ENCODE peak calls at places on chromosomes 6 and 20, in nine cellular contexts. O is tibial nerve, G is heart left ventricle, S is uterus, X is HCT116, U is NB4, N is IMR-90, K is adrenal gland, A is esophagus squamous epithelium. F is an unnamed sample.

GRCh38 chr6:154614101-154614500 is 103.6 kb upstream of the CNKSR3 start:
- DNase-seq in G (no peak), U (no peak), A (no peak), K (no peak), S (no peak), O (no peak), N (peak), X (no peak), F (no peak)

GRCh38 chr20:17898548-17898994 is 70.0 kb downstream of the SNX5 start:
- DNase-seq in X (peak), N (peak), G (peak), K (peak), S (peak), U (peak), A (no peak), O (peak), F (peak)

GRCh38 chr6:24719125-24719931 is at the start of gene C6orf62:
- DNase-seq in G (no peak), U (peak), O (no peak), S (no peak), K (peak), A (no peak), N (peak), X (no peak), F (peak)

GRCh38 chr20:24697411-24697810 is 228.0 kb downstream of the SYNDIG1 start:
- DNase-seq in K (no peak), G (peak), X (no peak), S (no peak), O (no peak), U (no peak), N (no peak), A (no peak), F (no peak)

GRCh38 chr6:74735304-74735703 is 470.5 kb downstream of the COL12A1 start:
- DNase-seq in K (no peak), O (peak), S (peak), G (no peak), N (peak), A (no peak), U (no peak), X (no peak), F (no peak)

GRCh38 chr6:127933852-127934840 is 33.3 kb upstream of the THEMIS start:
- DNase-seq in S (no peak), G (no peak), K (no peak), X (no peak), U (no peak), A (no peak), N (no peak), O (no peak), F (no peak)

GRCh38 chr6:83216806-83217205 is 23.6 kb downstream of the RWDD2A start:
- DNase-seq in K (no peak), O (no peak), G (no peak), U (no peak), X (no peak), A (no peak), S (no peak), N (peak), F (no peak)

GRCh38 chr20:62141397-62142251 is 1.6 kb downstream of the PSMA7 start:
- DNase-seq in U (peak), O (no peak), S (no peak), N (peak), K (peak), A (no peak), G (no peak), X (no peak), F (no peak)

GRCh38 chr20:29319725-29320124 is 1937.7 kb upstream of the DEFB115 start:
- DNase-seq in U (no peak), K (no peak), G (peak), O (no peak), X (no peak), N (no peak), A (no peak), S (no peak), F (no peak)

GRCh38 chr6:142478117-142478516 is 176.3 kb downstream of the ADGRG6 start:
- DNase-seq in A (no peak), N (peak), S (no peak), O (no peak), K (no peak), U (peak), X (peak), G (no peak), F (no peak)

GRCh38 chr6:117204903-117205302 is 60.5 kb upstream of the VGLL2 start:
- DNase-seq in U (no peak), K (no peak), G (no peak), X (no peak), S (no peak), A (no peak), N (no peak), O (no peak), F (no peak)

GRCh38 chr20:61244213-61244612 is 7.8 kb upstream of the CDH4 start:
- DNase-seq in A (no peak), G (no peak), U (no peak), O (no peak), X (no peak), N (no peak), K (no peak), S (no peak), F (no peak)

GRCh38 chr6:170178561-170179477 is 112.1 kb downstream of the DLL1 start:
- DNase-seq in G (no peak), X (no peak), O (no peak), A (no peak), N (peak), U (no peak), S (no peak), K (no peak), F (peak)

GRCh38 chr6:26311385-26312095 is 53.5 kb upstream of the BTN3A2 start:
- DNase-seq in G (no peak), S (peak), K (peak), O (peak), A (no peak), N (peak), U (peak), X (peak), F (no peak)

GRCh38 chr6:47245745-47246371 is 63.8 kb downstream of the TNFRSF21 start:
- DNase-seq in K (no peak), O (no peak), G (no peak), S (no peak), U (peak), N (no peak), X (no peak), A (no peak), F (no peak)

GRCh38 chr6:138691595-138692057 is 81.9 kb upstream of the CCDC28A start:
- DNase-seq in O (no peak), K (no peak), S (no peak), U (peak), A (no peak), G (no peak), X (peak), N (peak), F (peak)

GRCh38 chr6:145544031-145544430 is 191.3 kb downstream of the EPM2A start:
- DNase-seq in U (no peak), K (peak), N (peak), A (no peak), S (peak), X (peak), G (no peak), O (no peak), F (no peak)

GRCh38 chr6:107120404-107120803 is 5.1 kb upstream of the BEND3 start:
- DNase-seq in N (no peak), A (no peak), U (no peak), G (no peak), K (no peak), S (no peak), O (no peak), X (no peak), F (peak)

GRCh38 chr20:21705466-21706344 is at the start of gene PAX1:
- DNase-seq in K (no peak), X (no peak), S (no peak), U (no peak), G (no peak), N (no peak), A (no peak), O (no peak), F (no peak)
- H3K4me3 ChIP-seq in K (no peak), X (no peak), S (no peak), U (no peak), G (no peak), N (no peak), A (peak), O (no peak), F (no peak)

DNA sequence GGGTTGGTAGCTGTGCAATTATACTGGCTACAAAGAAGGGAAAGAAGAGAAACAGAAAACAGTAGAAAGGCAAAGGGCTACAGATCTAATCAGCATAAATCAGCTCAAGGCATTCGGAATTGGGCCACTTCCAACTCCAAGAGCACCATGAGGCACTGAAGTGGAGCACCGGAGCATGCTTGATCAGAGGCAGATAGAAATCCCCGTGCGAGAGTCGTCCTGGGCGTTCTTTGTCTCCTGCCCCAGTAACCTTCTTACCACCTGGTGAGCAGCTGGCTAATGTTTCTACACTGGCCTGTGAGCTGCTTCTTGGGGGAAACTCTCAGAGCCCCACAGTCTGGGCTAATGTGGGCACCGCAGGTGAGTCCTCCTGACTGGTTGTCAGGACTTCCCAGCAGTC is 16.7 kb downstream of the NEDD9 start:
- DNase-seq in N (no peak), O (no peak), S (no peak), A (no peak), K (no peak), U (no peak), X (no peak), G (no peak), F (no peak)
- TF ChIP-seq POLR2A in N (no peak), O (no peak), S (no peak), A (no peak), K (no peak), U (no peak), X (no peak), G (no peak), F (no peak)

DNA sequence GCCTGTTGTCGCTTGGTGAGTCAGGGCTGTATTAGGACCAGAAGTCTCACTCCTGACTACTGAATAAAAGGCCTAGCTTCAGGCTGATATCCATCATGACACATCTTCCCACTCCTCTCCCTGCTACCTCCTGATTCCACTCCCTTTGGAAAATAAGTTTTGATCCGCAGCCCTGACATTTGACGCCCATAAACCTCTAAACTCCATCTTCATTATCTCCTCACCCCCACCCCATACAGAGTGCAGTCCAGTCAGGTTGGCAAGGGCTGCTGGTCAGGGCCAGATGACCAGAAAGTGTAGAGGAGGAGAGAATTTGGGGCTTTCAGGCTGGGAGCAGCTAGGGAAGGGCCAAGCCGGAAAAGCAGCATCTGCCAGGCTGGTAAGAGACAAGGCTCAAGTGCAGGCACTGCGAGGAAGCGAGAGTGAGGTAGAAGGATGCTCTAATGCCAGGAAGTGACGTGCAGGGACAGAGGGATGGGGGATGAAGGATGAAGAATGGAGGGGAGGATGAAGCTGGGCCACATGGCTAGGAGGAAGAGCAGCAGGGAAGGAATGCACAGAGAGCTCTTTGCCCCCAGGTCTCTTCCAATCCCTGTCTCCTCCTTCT is 1.2 kb downstream of the GGT7 start:
- DNase-seq in N (no peak), X (no peak), S (no peak), U (no peak), G (no peak), O (no peak), K (no peak), A (no peak), F (no peak)
- H3K4me3 ChIP-seq in N (peak), X (no peak), S (no peak), U (no peak), G (peak), O (no peak), K (no peak), A (peak), F (no peak)

DNA sequence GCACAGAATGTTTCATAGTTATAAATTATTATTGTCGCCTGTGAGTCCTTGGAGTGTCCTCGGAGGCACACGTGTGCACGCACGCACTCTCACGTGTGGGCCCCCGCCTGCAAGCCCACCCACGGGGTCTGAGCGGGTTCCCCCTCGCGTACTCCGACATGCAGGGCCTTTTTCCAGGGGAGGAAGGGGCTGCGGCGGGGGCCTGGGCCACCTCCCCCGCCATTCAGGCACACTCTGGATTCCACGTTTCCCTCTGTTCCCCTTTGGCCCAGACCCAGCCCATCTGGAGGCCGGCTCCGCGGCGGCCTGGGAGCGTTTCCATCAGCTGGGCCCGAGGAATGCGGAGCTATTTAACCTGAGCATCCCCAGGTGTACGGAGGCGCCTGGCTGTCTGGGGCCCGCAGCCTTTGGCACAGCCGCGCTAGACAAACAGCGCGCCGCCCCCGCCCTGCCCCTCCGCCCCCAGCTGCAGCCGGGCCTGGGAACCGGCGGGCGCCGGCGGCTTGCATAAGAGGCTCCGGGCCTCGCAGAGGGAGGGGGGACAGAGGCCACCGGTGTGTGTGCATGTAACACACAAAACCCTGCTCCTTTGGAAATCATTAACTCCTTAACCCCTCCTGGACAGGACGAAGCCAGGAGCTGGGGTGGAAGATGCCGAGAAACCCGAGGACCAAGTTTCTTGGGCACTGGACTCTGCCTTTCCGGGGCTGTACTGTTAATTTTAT is 3.3 kb downstream of the ID1 start:
- DNase-seq in S (peak), K (peak), G (peak), A (no peak), O (peak), U (peak), X (peak), N (peak), F (peak)
- TF ChIP-seq POLR2A in S (peak), K (no peak), G (no peak), A (no peak), O (peak), U (no peak), X (no peak), N (no peak), F (no peak)

GRCh38 chr20:9293145-9293544 is 221.2 kb upstream of the LAMP5 start:
- DNase-seq in K (no peak), U (no peak), N (no peak), O (no peak), X (no peak), A (no peak), S (no peak), G (no peak), F (no peak)
- H3K4me3 ChIP-seq in K (no peak), U (no peak), N (no peak), O (no peak), X (no peak), A (no peak), S (no peak), G (no peak), F (no peak)

F was measured in lower leg skin.